ENCODE peak calls at places on chromosomes 2 and 18, in four cellular contexts. O, W, U and G are unnamed samples.

GRCh38 chr18:58230438-58231179 is 186.6 kb downstream of the NEDD4L start:
- DNase-seq in O (no peak), W (no peak), U (no peak), G (no peak)

GRCh38 chr18:36302676-36303075 is 5.2 kb downstream of the FHOD3 start:
- DNase-seq in O (no peak), W (peak; percentile 39), U (no peak), G (no peak)

GRCh38 chr18:10518595-10519273 is 7.1 kb upstream of the NAPG start:
- DNase-seq in O (peak; percentile 71), W (peak; percentile 58), U (peak; percentile 53), G (no peak)

GRCh38 chr2:62409442-62409841 is 96.6 kb downstream of the TMEM17 start:
- DNase-seq in O (no peak), W (peak; percentile 13), U (no peak), G (no peak)

GRCh38 chr18:46260016-46260878 is 156.1 kb downstream of the HAUS1 start:
- DNase-seq in O (peak; percentile 32), W (peak; percentile 58), U (no peak), G (no peak)

GRCh38 chr18:3593904-3594759 is 144.2 kb downstream of the TGIF1 start:
- DNase-seq in O (peak; percentile 99), W (peak; percentile 97), U (peak; percentile 80), G (peak; percentile 89)

GRCh38 chr2:99559075-99559662 is 69.4 kb upstream of the REV1 start:
- DNase-seq in O (peak; percentile 71), W (peak; percentile 90), U (peak; percentile 88), G (peak; percentile 88)

GRCh38 chr2:240998706-240999000 is 235 bp downstream of the SNED1 start:
- DNase-seq in O (no peak), W (no peak), U (no peak), G (no peak)

GRCh38 chr2:45963816-45964215 is 312.3 kb downstream of the PRKCE start:
- DNase-seq in O (no peak), W (no peak), U (no peak), G (no peak)

GRCh38 chr2:54599914-54600313 is 123.5 kb upstream of the EML6 start:
- DNase-seq in O (no peak), W (peak; percentile 27), U (peak; percentile 70), G (no peak)

GRCh38 chr2:128489580-128490273 is 171.1 kb upstream of the HS6ST1 start:
- DNase-seq in O (no peak), W (no peak), U (no peak), G (no peak)

GRCh38 chr2:231093956-231094355 is 30.9 kb downstream of the HTR2B start:
- DNase-seq in O (no peak), W (no peak), U (no peak), G (no peak)

GRCh38 chr2:23776021-23776420 is 150.9 kb downstream of the ATAD2B start:
- DNase-seq in O (no peak), W (no peak), U (no peak), G (no peak)

GRCh38 chr18:79681484-79682387 is 2.1 kb downstream of the CTDP1 start:
- DNase-seq in O (no peak), W (no peak), U (no peak), G (no peak)

GRCh38 chr2:12070581-12070980 is 324.1 kb downstream of the LPIN1 start:
- DNase-seq in O (no peak), W (peak; percentile 66), U (no peak), G (no peak)

GRCh38 chr2:231597014-231597611 is 4.4 kb downstream of the TEX44 start:
- DNase-seq in O (peak; percentile 46), W (no peak), U (peak; percentile 34), G (no peak)

GRCh38 chr2:23118894-23119293 is 266.1 kb upstream of the KLHL29 start:
- DNase-seq in O (no peak), W (no peak), U (no peak), G (no peak)

GRCh38 chr2:228094377-228094921 is 87.0 kb downstream of the SPHKAP start:
- DNase-seq in O (no peak), W (peak; percentile 22), U (no peak), G (no peak)

GRCh38 chr2:29195796-29196195 is 80.6 kb downstream of the CLIP4 start:
- DNase-seq in O (no peak), W (no peak), U (no peak), G (no peak)

GRCh38 chr2:132415256-132416079 is 1.1 kb upstream of the GPR39 start:
- DNase-seq in O (peak; percentile 11), W (peak; percentile 52), U (no peak), G (no peak)

GRCh38 chr2:176370423-176370822 is 101.2 kb downstream of the MTX2 start:
- DNase-seq in O (no peak), W (no peak), U (no peak), G (no peak)

GRCh38 chr2:23670245-23670592 is 256.7 kb downstream of the ATAD2B start:
- DNase-seq in O (no peak), W (no peak), U (no peak), G (peak; percentile 61)

GRCh38 chr2:42829556-42830510 is 37.5 kb upstream of the HAAO start:
- DNase-seq in O (no peak), W (no peak), U (no peak), G (no peak)

GRCh38 chr2:20594048-20594750 is 56.7 kb downstream of the HS1BP3 start:
- DNase-seq in O (no peak), W (no peak), U (no peak), G (peak; percentile 19)

GRCh38 chr2:20596193-20596972 is 54.5 kb downstream of the HS1BP3 start:
- DNase-seq in O (no peak), W (no peak), U (no peak), G (peak; percentile 16)

GRCh38 chr2:20595439-20596192 is 55.3 kb downstream of the HS1BP3 start:
- DNase-seq in O (peak; percentile 74), W (no peak), U (no peak), G (peak; percentile 55)

GRCh38 chr2:20593072-20594034 is 57.5 kb downstream of the HS1BP3 start:
- DNase-seq in O (peak; percentile 97), W (peak; percentile 74), U (no peak), G (peak; percentile 90)

DNA sequence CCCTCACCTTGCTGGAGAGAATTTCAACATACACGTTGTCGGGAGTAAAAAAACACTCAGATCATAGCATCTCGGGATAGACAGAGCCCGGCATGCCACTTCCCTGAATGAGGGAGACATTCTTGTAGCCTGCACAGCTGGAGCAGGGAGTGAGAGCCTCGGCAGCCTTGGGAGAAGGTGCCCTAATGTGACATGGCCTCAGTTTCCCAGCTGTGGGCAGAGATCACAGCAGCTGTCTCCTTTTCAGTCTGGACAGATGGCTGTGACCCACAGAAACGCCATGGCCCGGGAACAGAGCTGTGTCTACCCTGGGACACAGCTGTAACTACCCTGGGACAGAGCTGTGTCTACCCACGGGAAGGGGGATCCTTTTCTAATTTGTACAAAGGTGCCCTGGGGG is 55.9 kb downstream of the HS1BP3 start:
- DNase-seq in O (no peak), W (no peak), U (no peak), G (peak; percentile 41)
- H3K4me3 ChIP-seq in O (no peak overlapping the region), W (no peak overlapping the region), U (no peak overlapping the region), G (no peak overlapping the region)

GRCh38 chr2:237665713-237666143 is 38.3 kb downstream of the LRRFIP1 start:
- DNase-seq in O (no peak), W (no peak), U (no peak), G (no peak)
- H3K4me3 ChIP-seq in O (no peak overlapping the region), W (no peak overlapping the region), U (no peak overlapping the region), G (no peak overlapping the region)

GRCh38 chr2:44949329-44950151 is 8.0 kb downstream of the SIX3 start:
- DNase-seq in O (peak; percentile 65), W (peak; percentile 50), U (no peak), G (peak; percentile 64)
- H3K4me3 ChIP-seq in O (no peak overlapping the region), W (peak overlapping the region; percentile 47), U (peak overlapping the region; percentile 44), G (no peak overlapping the region)

GRCh38 chr2:218852911-218853667 is 6.5 kb upstream of the WNT6 start:
- DNase-seq in O (peak; percentile 75), W (peak; percentile 74), U (peak; percentile 50), G (no peak)
- H3K4me3 ChIP-seq in O (no peak overlapping the region), W (no peak overlapping the region), U (no peak overlapping the region), G (no peak overlapping the region)

GRCh38 chr2:33134764-33135560 is 188.2 kb downstream of the LTBP1 start:
- DNase-seq in O (peak; percentile 56), W (peak; percentile 61), U (no peak), G (no peak)
- H3K4me3 ChIP-seq in O (peak overlapping the region; percentile 55), W (peak overlapping the region; percentile 75), U (peak overlapping the region; percentile 57), G (peak overlapping the region; percentile 7)

GRCh38 chr2:225073198-225073597 is 30.9 kb upstream of the DOCK10 start:
- DNase-seq in O (no peak), W (no peak), U (no peak), G (no peak)

GRCh38 chr2:225074919-225075681 is 32.8 kb upstream of the DOCK10 start:
- DNase-seq in O (no peak), W (no peak), U (no peak), G (no peak)

GRCh38 chr2:225070811-225071210 is 28.5 kb upstream of the DOCK10 start:
- DNase-seq in O (no peak), W (peak; percentile 15), U (no peak), G (no peak)

GRCh38 chr2:225074366-225074765 is 32.1 kb upstream of the DOCK10 start:
- DNase-seq in O (peak; percentile 73), W (no peak), U (no peak), G (no peak)

GRCh38 chr2:225072444-225072843 is 30.2 kb upstream of the DOCK10 start:
- DNase-seq in O (no peak), W (no peak), U (no peak), G (no peak)
- H3K4me3 ChIP-seq in O (no peak overlapping the region), W (no peak overlapping the region), U (no peak overlapping the region), G (no peak overlapping the region)

GRCh38 chr2:172437419-172438063 is 10.2 kb downstream of the ITGA6 start:
- DNase-seq in O (no peak), W (no peak), U (no peak), G (no peak)
- H3K4me3 ChIP-seq in O (no peak overlapping the region), W (no peak overlapping the region), U (no peak overlapping the region), G (no peak overlapping the region)